ENCODE peak calls at places on chromosomes 2 and 18, in four cellular contexts. R is H9, I is IMR-90, O is H1. J is an unnamed sample.

GRCh38 chr18:69958422-69958821 is 10.7 kb upstream of the CD226 start:
- DNase-seq in R (no peak), I (no peak), O (no peak), J (no peak)

GRCh38 chr2:20994130-20994529 is 49.7 kb downstream of the APOB start:
- DNase-seq in O (no peak), R (no peak), I (no peak), J (peak)

GRCh38 chr2:207332473-207333212 is 166.9 kb upstream of the KLF7 start:
- DNase-seq in O (no peak), I (peak), R (no peak), J (no peak)

GRCh38 chr2:141906673-141907072 is 224.1 kb downstream of the LRP1B start:
- DNase-seq in R (no peak), O (no peak), I (no peak), J (no peak)

GRCh38 chr2:187658952-187659525 is 104.8 kb upstream of the TFPI start:
- DNase-seq in R (peak), I (peak), O (no peak), J (peak)

GRCh38 chr18:33212363-33212762 is 228.2 kb downstream of the CCDC178 start:
- DNase-seq in R (no peak), O (no peak), I (no peak), J (no peak)

GRCh38 chr18:49521251-49521650 is 34.2 kb upstream of the C18orf32 start:
- DNase-seq in R (peak), O (no peak), I (no peak), J (no peak)

GRCh38 chr2:129768485-129769258 is 210.8 kb upstream of the RAB6C start:
- DNase-seq in O (no peak), I (no peak), R (no peak), J (no peak)

GRCh38 chr2:180660207-180660606 is 320.2 kb upstream of the UBE2E3 start:
- DNase-seq in O (no peak), I (no peak), R (no peak), J (no peak)

GRCh38 chr2:37005118-37005868 is 39.0 kb upstream of the STRN start:
- DNase-seq in R (peak), I (peak), O (no peak), J (peak)

GRCh38 chr2:122590524-122590923 is 835.1 kb downstream of the TSN start:
- DNase-seq in I (no peak), R (no peak), O (no peak), J (no peak)

GRCh38 chr2:73899801-73900336 is 7.1 kb downstream of the ACTG2 start:
- DNase-seq in I (no peak), O (no peak), R (no peak), J (no peak)

GRCh38 chr2:40497251-40497859 is 45.5 kb upstream of the SLC8A1 start:
- DNase-seq in O (no peak), R (no peak), I (peak), J (no peak)

GRCh38 chr2:151824886-151825285 is 3.3 kb downstream of the ARL5A start:
- DNase-seq in R (no peak), O (no peak), I (no peak), J (peak)

GRCh38 chr18:80009661-80010550 is 21.5 kb upstream of the TXNL4A start:
- DNase-seq in O (no peak), R (no peak), I (peak), J (no peak)

GRCh38 chr2:96271995-96272394 is 6.0 kb downstream of the CIAO1 start:
- DNase-seq in R (no peak), I (no peak), O (no peak), J (no peak)

GRCh38 chr2:25378731-25379490 is 37.2 kb upstream of the DNMT3A start:
- DNase-seq in O (no peak), I (no peak), R (peak), J (no peak)

GRCh38 chr2:54321062-54321461 is 65.0 kb upstream of the TSPYL6 start:
- DNase-seq in I (no peak), O (no peak), R (no peak), J (no peak)

GRCh38 chr2:202377308-202377736 is 1.2 kb downstream of the BMPR2 start:
- DNase-seq in O (peak), I (peak), R (peak), J (no peak)

GRCh38 chr2:44768438-44769236 is 172.9 kb upstream of the SIX3 start:
- DNase-seq in R (peak), O (peak), I (no peak), J (peak)

GRCh38 chr2:66032376-66032775 is 402.5 kb upstream of the MEIS1 start:
- DNase-seq in O (no peak), R (no peak), I (no peak), J (peak)

GRCh38 chr2:66030553-66030952 is 404.4 kb upstream of the MEIS1 start:
- DNase-seq in O (no peak), I (peak), R (no peak), J (peak)

DNA sequence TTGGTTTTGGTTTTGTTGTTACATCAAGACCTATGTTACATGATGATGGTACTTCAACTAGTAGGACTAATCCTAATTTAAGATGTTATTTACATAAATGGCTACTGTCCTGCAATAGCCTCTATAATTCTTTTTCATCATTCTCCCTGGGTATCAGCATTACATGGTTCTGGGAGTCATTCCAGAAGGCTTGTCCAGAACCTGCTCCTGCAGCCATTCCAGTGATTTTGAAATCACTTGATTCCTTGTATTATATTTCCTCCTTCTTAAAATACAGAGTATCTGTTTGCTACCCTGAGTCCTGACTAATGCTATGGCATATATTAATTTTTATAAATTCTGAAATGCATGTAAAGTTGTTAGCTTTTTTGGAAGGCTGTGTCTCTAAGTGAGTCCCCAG is 400.5 kb upstream of the MEIS1 start:
- DNase-seq in R (no peak), O (no peak), I (no peak), J (no peak)
- H3K56ac ChIP-seq in R (no peak), O (no peak), I (no peak), J (no peak)

DNA sequence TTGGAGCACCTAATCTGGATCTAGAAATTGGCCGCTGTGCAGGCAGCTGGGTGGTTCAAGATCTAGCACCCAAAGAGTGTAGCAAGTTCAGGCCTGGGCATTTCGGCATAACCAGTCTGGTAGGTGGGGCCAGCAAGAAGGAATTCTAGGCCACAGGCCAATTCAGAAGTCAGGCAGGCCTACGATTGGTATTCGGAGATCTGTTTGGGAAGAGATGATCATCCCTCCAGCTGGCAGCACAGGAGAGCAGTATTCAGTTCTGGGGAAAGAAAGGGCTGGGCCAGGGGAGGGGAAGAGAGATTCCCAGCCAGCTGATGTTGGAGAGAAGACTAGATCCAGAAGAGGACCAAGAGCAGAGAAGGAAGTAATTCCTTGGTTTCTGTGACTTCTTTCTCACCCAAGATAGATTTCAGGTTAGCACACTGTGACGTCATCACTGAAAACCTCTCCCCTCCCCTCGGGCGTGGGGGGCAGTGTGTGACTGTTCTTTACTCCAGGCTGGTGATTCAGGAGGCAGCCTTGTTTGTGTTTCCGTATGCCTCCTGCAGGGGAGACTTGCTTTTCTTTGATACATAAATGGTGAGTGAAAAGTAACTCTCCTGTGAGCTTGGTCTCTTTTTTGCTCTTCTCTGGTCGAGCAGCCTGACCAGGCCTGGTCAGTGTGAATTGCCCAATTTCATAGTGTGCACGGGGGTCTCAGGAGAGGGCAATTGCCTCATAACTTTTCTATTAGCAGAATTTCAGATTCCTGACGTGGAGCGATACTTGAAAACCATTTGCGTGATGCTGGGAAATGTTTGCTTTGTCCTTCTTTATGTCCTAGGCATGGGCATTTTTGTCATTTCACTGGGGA is 61.1 kb downstream of the MEIS1 start:
- DNase-seq in I (peak), O (no peak), R (peak), J (peak)
- H3K4ac ChIP-seq in I (peak), O (no peak), R (no peak), J (no peak)

DNA sequence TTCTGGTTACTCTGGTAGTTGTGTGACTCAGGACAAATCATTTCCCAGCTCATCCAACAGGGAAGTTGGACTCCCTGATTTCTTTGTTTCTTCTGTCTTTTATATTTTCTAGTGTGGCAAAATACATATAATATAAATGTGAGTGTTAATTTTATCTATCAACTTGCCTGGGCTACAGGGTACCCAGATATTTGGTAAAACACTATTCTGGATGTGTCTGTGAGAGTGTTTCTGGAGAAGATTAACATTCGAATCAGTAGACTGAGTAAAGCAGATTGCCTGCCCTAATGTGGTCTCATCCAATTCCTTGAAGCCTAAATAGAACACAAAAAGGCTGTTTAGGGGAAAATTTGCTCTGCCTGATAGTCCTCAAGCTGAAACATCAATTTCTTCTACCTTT is 122.9 kb upstream of the STPG4 start:
- DNase-seq in I (no peak), O (no peak), R (no peak), J (no peak)
- H3K56ac ChIP-seq in I (no peak), O (no peak), R (no peak), J (no peak)

GRCh38 chr2:1727101-1727771 is 17.1 kb downstream of the PXDN start:
- DNase-seq in I (peak), R (no peak), O (no peak), J (no peak)
- H3K4ac ChIP-seq in I (peak), R (no peak), O (no peak), J (no peak)

DNA sequence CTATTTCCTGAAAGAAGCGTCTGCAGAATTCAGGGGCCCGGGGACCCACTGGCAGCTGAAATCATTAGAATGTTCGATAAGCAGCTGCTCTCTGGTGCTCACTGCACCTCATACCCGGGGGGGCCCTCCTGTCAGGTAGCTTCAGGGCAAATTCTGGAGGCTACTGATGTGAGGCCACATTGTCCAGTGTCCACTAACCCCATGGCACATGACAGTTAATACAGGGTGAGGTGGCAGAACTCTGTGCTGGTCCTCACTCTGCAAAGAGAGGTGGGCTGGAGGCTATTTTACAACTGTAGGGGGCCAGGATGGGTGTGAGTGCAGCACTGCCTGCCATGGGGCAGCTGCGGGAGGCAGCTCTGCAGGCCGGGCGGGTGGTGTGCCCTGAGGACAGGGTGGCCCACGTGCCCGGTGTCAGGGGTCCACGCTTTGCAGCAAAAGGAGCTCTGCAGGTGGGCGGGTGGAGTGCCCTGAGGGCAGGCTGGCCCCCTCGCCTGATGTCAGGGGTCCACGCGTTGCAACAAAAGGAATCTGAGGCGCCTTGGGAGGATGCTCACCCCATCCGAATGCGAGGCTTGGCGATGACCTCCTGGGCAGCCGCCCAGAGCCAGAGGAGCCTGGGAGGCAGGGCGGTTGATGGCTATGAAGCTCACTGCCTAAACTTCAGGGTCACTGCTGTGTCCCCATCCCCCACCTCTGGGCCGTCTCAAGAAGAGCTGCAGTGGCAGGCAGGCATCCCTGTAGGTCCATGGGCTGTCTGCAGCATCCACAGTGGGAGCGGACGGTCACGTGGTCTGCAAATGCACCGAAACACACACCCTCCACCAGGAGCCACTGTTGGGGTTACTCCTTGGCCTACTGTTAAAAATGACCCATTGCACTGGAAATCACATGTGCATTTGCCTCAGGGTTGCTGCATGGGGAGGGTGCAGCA is 207.0 kb upstream of the SALL3 start:
- DNase-seq in O (no peak), I (no peak), R (no peak), J (no peak)
- H3K56ac ChIP-seq in O (no peak), I (no peak), R (no peak), J (no peak)

GRCh38 chr2:237702439-237703397 is 75.3 kb downstream of the LRRFIP1 start:
- DNase-seq in R (peak), O (no peak), I (peak), J (peak)
- H3K4ac ChIP-seq in R (no peak), O (peak), I (peak), J (peak)

DNA sequence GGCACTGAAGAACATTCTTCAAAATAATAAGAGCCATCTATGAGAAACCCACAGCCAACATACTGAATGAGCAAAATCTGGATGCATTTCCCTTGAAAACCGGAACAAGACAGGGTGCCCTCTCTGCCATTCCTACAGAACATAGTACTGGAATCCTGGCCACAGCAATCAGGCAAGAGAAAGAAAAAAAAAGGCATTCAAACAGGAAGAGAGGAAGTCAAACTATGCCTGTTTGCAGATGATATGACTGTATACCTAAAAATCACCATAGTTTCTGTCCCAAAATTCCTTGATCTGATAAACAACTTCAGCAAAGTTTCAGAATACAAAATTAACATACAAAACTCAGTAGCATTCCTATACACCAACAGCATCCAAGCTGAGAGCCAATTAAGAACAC is 119.5 kb upstream of the PARD3B start:
- DNase-seq in O (no peak), R (no peak), I (no peak), J (no peak)
- H3K56ac ChIP-seq in O (no peak), R (no peak), I (no peak), J (no peak)

DNA sequence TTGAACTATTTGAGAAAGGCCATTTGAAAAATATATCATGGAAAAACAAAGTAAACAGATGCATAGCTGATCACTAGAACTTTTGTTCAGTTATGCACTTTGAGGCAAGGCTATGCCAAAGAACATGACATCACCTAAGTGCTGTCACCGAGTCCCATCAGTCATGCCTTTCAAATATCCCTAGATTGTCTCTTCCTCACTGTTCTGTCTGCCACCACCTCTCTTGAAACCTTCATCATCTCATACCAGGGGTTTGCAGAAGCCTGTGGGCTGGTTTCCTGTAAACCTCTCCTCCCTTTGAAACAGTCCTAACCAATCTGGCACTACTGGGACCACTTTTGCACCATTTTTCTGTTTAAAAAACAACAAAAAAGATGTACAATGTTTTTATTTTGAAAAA is 12.3 kb upstream of the RAPH1 start:
- DNase-seq in I (no peak), O (no peak), R (no peak), J (no peak)
- H3K4ac ChIP-seq in I (no peak), O (no peak), R (no peak), J (no peak)

GRCh38 chr2:98927059-98927458 is 9.0 kb downstream of the CRACDL start:
- DNase-seq in O (no peak), I (no peak), R (no peak), J (no peak)

GRCh38 chr2:98924038-98924437 is 12.0 kb downstream of the CRACDL start:
- DNase-seq in I (no peak), O (no peak), R (no peak), J (no peak)

GRCh38 chr2:98926601-98927000 is 9.4 kb downstream of the CRACDL start:
- DNase-seq in I (no peak), O (no peak), R (no peak), J (no peak)

GRCh38 chr2:98923244-98923940 is 12.6 kb downstream of the CRACDL start:
- DNase-seq in R (no peak), O (no peak), I (no peak), J (no peak)

DNA sequence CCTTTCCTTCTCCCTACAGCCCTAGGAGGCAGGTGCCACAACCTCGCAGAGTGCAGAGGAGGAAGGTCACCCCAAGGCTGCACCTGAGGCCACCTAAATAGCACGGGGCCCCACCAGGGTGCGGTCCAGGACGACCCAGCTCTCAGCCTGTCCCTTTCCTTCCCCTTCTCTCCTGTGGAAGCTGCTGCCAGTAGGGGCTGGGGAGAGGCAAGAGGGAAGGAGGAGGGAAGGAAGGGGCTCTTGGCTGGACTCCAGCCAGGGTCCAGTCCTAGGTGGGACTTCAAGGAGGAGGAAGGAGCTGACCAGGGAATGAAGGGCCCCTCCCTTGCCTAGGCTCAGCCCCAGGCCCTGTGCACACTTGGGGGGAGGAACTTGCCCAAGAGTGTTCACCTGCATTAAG is 11.1 kb downstream of the CRACDL start:
- DNase-seq in I (no peak), R (no peak), O (no peak), J (no peak)
- H3K56ac ChIP-seq in I (no peak), R (no peak), O (no peak), J (no peak)

GRCh38 chr2:27773959-27774358 is 2.4 kb downstream of the MRPL33 start:
- DNase-seq in O (no peak), I (no peak), R (no peak), J (no peak)
- H3K4ac ChIP-seq in O (no peak), I (no peak), R (no peak), J (no peak)